ENCODE peak calls at places on chromosomes 16 and 17, in ten cellular contexts. W is MM.1S, V is lower leg skin, G is neural progenitor cell, N is Caco-2, I is AG10803, J is BE2C, Q is IMR-90, O is left ventricle myocardium inferior, C is activated B cell treated with CpG ODN at 0.5 μM for 24 hours. B is an unnamed sample.

GRCh38 chr16:56341656-56342397 is 83.5 kb downstream of the AMFR start:
- DNase-seq in W (no peak), V (no peak), G (no peak), N (no peak), I (no peak), J (no peak), Q (no peak), O (no peak), C (no peak), B (no peak)

GRCh38 chr17:3957735-3958134 is 6.5 kb downstream of the ATP2A3 start:
- DNase-seq in W (no peak), V (no peak), G (no peak), N (no peak), I (no peak), J (no peak), Q (no peak), O (no peak), C (no peak), B (no peak)

GRCh38 chr16:47142469-47143328 is 1.0 kb downstream of the NETO2 start:
- DNase-seq in W (peak; percentile 18), V (no peak), G (peak; percentile 68), N (peak; percentile 29), I (peak; percentile 14), J (peak; percentile 49), Q (peak; percentile 44), O (peak; percentile 25), C (peak; percentile 44), B (no peak)

GRCh38 chr16:13098536-13098935 is 197.1 kb downstream of the SHISA9 start:
- DNase-seq in W (no peak), V (peak; percentile 20), G (no peak), N (no peak), I (peak; percentile 42), J (no peak), Q (no peak), O (no peak), C (no peak), B (no peak)

GRCh38 chr17:21686165-21687015 is 5.9 kb upstream of the KCNJ18 start:
- DNase-seq in W (no peak), V (no peak), G (no peak), N (no peak), I (no peak), J (no peak), Q (no peak), O (no peak), C (no peak), B (no peak)

GRCh38 chr17:37359682-37360188 is 16.1 kb upstream of the C17orf78 start:
- DNase-seq in W (no peak), V (no peak), G (no peak), N (no peak), I (peak; percentile 37), J (no peak), Q (peak; percentile 11), O (no peak), C (no peak), B (no peak)

GRCh38 chr17:13395346-13395745 is 206.4 kb downstream of the HS3ST3A1 start:
- DNase-seq in W (no peak), V (no peak), G (no peak), N (no peak), I (peak; percentile 61), J (no peak), Q (no peak), O (no peak), C (no peak), B (no peak)

GRCh38 chr16:30677931-30678585 is 19.8 kb downstream of the FBRS start:
- DNase-seq in W (no peak), V (no peak), G (peak; percentile 24), N (no peak), I (no peak), J (no peak), Q (no peak), O (no peak), C (no peak), B (no peak)

DNA sequence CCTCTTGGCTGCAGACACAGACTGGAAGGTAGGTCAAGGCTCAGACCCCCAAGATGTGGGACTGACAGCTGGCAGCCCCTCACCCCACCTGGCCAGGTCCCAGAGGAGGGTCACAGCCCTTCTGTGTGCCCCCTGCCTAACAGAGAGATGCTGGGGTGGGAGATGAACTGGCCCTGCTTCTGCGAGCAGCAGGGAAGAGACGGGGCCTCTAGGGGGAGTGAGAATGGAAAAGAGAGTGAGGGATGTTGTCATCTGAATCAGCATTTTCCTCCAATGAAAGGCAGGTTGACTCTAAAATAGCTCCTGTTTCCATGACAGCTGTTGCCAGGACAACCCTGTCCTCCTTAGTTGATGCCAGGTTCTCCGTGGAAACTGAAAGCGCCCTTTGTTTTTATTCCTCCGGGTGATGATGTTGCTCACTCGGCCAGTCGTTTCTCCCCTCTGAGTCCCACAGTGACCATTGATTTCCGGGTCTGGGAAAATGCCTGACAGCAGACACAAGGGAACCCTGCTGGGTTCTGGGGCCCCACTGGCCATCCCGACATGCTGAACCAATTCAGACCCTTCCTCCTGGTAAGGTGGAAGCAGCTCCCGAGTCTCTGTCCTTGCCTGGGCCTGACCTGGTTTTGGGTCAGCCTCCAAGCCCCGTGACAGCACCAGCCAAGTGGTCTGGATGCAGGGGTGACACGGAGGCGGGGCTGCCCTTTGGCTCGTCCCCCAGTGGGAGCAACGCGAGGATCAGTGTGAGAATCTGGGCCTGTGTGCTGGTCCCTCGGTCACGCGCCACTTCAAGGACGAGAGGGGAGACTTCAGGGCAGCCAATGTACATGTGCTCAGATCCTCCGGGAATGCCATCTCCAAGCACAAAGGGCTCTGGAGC is 4.7 kb upstream of the NDRG4 start:
- DNase-seq in W (peak; percentile 98), V (no peak), G (peak; percentile 97), N (peak; percentile 87), I (peak; percentile 89), J (peak; percentile 93), Q (peak; percentile 99), O (peak; percentile 69), C (no peak), B (no peak)
- TF ChIP-seq CTCF in W (peak; percentile 75), V (no peak), G (peak; percentile 62), N (peak; percentile 67), I (peak; percentile 61), J (peak; percentile 82), Q (peak; percentile 78), O (peak; percentile 63), C (no peak), B (peak; percentile 80)

DNA sequence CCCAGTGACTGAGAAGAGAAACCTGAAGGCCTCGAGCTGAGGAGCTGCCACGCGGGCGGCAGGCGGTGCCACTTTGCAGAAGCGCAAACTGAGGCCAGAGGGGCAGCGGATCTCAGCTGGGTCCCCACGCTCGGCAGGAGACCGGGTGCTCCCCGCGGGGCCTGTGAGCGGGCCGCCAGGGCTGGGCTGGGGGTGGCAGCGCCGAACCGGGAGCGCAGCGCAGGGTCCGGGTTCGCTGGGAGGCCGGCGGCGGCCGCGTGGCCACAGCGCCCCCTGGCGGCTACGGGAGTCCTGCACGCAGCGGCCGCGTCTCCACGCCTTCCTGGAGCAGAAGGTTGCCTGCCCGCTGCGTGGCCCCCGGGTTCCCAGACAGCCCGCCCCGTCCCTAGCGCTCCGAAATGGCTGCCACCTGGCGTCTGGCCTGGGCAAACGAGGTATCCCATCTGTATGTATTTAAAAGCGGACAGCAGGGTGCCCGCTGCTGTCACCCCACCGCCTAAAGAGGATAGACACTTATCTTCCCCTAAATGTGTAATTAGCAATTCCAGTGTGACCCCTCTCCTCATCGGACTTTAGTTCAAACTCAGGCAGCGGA is 96.1 kb upstream of the CDH5 start:
- DNase-seq in W (peak; percentile 70), V (peak; percentile 91), G (peak; percentile 86), N (peak; percentile 92), I (peak; percentile 60), J (peak; percentile 85), Q (peak; percentile 54), O (peak; percentile 71), C (peak; percentile 44), B (no peak)
- TF ChIP-seq CTCF in W (peak; percentile 83), V (no peak), G (peak; percentile 94), N (peak; percentile 84), I (peak; percentile 54), J (peak; percentile 61), Q (peak; percentile 97), O (peak; percentile 98), C (no peak), B (peak; percentile 99)

GRCh38 chr16:77956231-77956630 is 66.1 kb upstream of the CLEC3A start:
- DNase-seq in W (no peak), V (no peak), G (no peak), N (no peak), I (no peak), J (no peak), Q (no peak), O (no peak), C (no peak), B (no peak)

GRCh38 chr16:77949445-77949844 is 72.9 kb upstream of the CLEC3A start:
- DNase-seq in W (no peak), V (no peak), G (no peak), N (no peak), I (no peak), J (no peak), Q (no peak), O (peak; percentile 17), C (no peak), B (no peak)

GRCh38 chr16:77946834-77947233 is 75.5 kb upstream of the CLEC3A start:
- DNase-seq in W (no peak), V (no peak), G (peak; percentile 35), N (peak; percentile 14), I (no peak), J (no peak), Q (peak; percentile 14), O (no peak), C (no peak), B (no peak)

GRCh38 chr16:77955127-77955526 is 67.2 kb upstream of the CLEC3A start:
- DNase-seq in W (no peak), V (no peak), G (peak; percentile 24), N (no peak), I (no peak), J (no peak), Q (no peak), O (no peak), C (no peak), B (no peak)

DNA sequence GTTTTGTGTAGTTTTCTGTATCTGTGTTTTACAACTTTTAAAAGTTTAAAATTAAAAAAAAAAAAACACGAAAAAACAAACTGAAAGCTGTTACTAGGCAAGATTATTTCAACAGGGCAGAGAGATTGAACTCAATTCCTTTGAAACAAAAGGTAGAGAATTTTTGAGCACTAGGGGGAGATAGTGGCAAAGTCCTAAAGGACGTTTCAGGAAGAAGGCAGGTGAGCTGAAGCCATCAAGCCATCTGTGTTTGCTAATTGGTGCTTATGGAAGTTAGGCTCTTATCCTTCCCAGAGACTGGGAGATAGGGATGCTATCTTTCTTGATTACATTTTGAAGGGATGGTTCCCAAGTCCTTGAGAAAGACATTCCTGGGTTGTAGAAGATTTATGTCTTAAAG is 70.6 kb upstream of the CLEC3A start:
- DNase-seq in W (peak; percentile 24), V (no peak), G (peak; percentile 50), N (peak; percentile 65), I (no peak), J (no peak), Q (no peak), O (no peak), C (no peak), B (no peak)
- TF ChIP-seq CTCF in W (peak; percentile 28), V (no peak), G (peak; percentile 61), N (peak; percentile 74), I (no peak), J (no peak), Q (no peak), O (peak; percentile 40), C (no peak), B (peak; percentile 30)

GRCh38 chr17:82050152-82050760 is 1.4 kb downstream of the RFNG start:
- DNase-seq in W (no peak), V (no peak), G (no peak), N (no peak), I (no peak), J (no peak), Q (no peak), O (no peak), C (no peak), B (no peak)

GRCh38 chr17:82048571-82048971 is 3.0 kb downstream of the RFNG start:
- DNase-seq in W (no peak), V (no peak), G (no peak), N (no peak), I (no peak), J (no peak), Q (no peak), O (no peak), C (no peak), B (no peak)

GRCh38 chr17:82049106-82049505 is 2.5 kb downstream of the RFNG start:
- DNase-seq in W (no peak), V (no peak), G (no peak), N (no peak), I (no peak), J (no peak), Q (no peak), O (no peak), C (no peak), B (no peak)

GRCh38 chr17:82050761-82051641 is 610 bp downstream of the RFNG start:
- DNase-seq in W (no peak), V (no peak), G (no peak), N (no peak), I (peak; percentile 36), J (no peak), Q (no peak), O (no peak), C (no peak), B (no peak)

DNA sequence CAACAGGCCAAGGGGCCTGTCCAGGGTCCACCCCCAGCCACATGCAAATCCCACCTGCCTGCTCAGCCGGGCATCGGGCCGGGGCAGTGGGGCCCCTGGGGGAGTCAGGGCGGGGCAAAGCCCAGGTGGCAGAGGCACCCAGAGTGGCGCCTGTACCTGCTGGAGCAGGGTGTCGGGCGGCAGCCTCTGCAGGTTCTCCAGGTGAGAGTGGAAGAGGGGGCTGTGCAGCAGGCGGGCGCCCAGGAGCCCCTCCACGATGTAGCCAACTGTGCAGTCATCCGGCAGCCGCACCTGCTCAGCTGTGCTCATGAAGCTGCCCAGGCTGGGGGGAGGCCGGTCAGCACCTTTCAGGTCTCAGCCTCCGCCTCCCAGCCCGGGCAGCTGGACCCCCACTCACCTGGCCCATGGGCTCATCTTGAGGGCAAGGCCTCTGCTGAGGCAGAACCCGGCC is 2.1 kb downstream of the RFNG start:
- DNase-seq in W (no peak), V (no peak), G (no peak), N (no peak), I (no peak), J (no peak), Q (no peak), O (no peak), C (no peak), B (no peak)
- TF ChIP-seq CTCF in W (no peak), V (no peak), G (no peak), N (no peak), I (no peak), J (no peak), Q (no peak), O (no peak), C (no peak), B (no peak)